ENCODE peak calls at places on chromosomes 6 and 20, in five cellular contexts. C is upper lobe of left lung, K is HepG2, F is GM12878, D is K562. O is an unnamed sample.

GRCh38 chr6:53605543-53606235 is 59.9 kb downstream of the KLHL31 start:
- ATAC-seq in C (no peak), F (no peak), D (no peak), K (peak; percentile 32), O (no peak)

GRCh38 chr6:148907573-148907972 is 160.7 kb downstream of the UST start:
- ATAC-seq in D (no peak), F (peak; percentile 96), C (no peak), K (no peak), O (no peak)

GRCh38 chr6:72363844-72364740 is 257.8 kb upstream of the KCNQ5 start:
- ATAC-seq in F (no peak), D (no peak), K (no peak), C (peak; percentile 64), O (no peak)

GRCh38 chr6:50707652-50708325 is 5.5 kb upstream of the TFAP2D start:
- ATAC-seq in K (no peak), D (no peak), F (no peak), C (no peak), O (no peak)

GRCh38 chr6:108875161-108875555 is 26.9 kb downstream of the ARMC2 start:
- ATAC-seq in C (no peak), D (no peak), K (no peak), F (peak; percentile 57), O (no peak)

GRCh38 chr6:3417473-3417872 is 39.4 kb downstream of the SLC22A23 start:
- ATAC-seq in D (no peak), F (no peak), C (no peak), K (no peak), O (no peak)

GRCh38 chr6:105109955-105110650 is 69.7 kb downstream of the POPDC3 start:
- ATAC-seq in C (no peak), D (peak; percentile 37), K (no peak), F (peak; percentile 22), O (no peak)

GRCh38 chr6:3294921-3295871 is 36.4 kb downstream of the PSMG4 start:
- ATAC-seq in C (no peak), F (peak; percentile 46), D (peak; percentile 58), K (peak; percentile 72), O (no peak)

GRCh38 chr6:144678844-144679243 is 393.7 kb downstream of the UTRN start:
- ATAC-seq in C (peak; percentile 66), K (no peak), D (no peak), F (no peak), O (peak; percentile 60)

GRCh38 chr20:53935353-53936084 is 134.9 kb downstream of the BCAS1 start:
- ATAC-seq in D (peak; percentile 56), F (peak; percentile 8), K (no peak), C (peak; percentile 23), O (no peak)

GRCh38 chr20:15236812-15237211 is 899.4 kb upstream of the FLRT3 start:
- ATAC-seq in D (no peak), C (peak; percentile 38), K (peak; percentile 99), F (peak; percentile 96), O (no peak)

GRCh38 chr6:153938876-153939275 is 100.2 kb upstream of the OPRM1 start:
- ATAC-seq in K (no peak), C (no peak), D (no peak), F (no peak), O (no peak)

GRCh38 chr6:40244684-40245083 is 310.4 kb upstream of the MOCS1 start:
- ATAC-seq in C (no peak), D (no peak), F (no peak), K (no peak), O (no peak)

GRCh38 chr6:45830441-45831139 is 185.1 kb downstream of the CLIC5 start:
- ATAC-seq in F (peak; percentile 95), D (no peak), K (no peak), C (peak; percentile 27), O (no peak)

GRCh38 chr6:51818520-51819022 is 268.8 kb downstream of the PKHD1 start:
- ATAC-seq in F (no peak), D (no peak), K (no peak), C (no peak), O (no peak)

GRCh38 chr20:10408427-10408826 is 25.6 kb downstream of the MKKS start:
- ATAC-seq in K (no peak), D (no peak), C (no peak), F (no peak), O (no peak)

GRCh38 chr20:10414982-10415650 is 18.9 kb downstream of the MKKS start:
- ATAC-seq in D (no peak), K (no peak), C (no peak), F (no peak), O (no peak)

GRCh38 chr20:10411673-10412072 is 22.3 kb downstream of the MKKS start:
- ATAC-seq in F (no peak), D (no peak), K (no peak), C (no peak), O (no peak)

DNA sequence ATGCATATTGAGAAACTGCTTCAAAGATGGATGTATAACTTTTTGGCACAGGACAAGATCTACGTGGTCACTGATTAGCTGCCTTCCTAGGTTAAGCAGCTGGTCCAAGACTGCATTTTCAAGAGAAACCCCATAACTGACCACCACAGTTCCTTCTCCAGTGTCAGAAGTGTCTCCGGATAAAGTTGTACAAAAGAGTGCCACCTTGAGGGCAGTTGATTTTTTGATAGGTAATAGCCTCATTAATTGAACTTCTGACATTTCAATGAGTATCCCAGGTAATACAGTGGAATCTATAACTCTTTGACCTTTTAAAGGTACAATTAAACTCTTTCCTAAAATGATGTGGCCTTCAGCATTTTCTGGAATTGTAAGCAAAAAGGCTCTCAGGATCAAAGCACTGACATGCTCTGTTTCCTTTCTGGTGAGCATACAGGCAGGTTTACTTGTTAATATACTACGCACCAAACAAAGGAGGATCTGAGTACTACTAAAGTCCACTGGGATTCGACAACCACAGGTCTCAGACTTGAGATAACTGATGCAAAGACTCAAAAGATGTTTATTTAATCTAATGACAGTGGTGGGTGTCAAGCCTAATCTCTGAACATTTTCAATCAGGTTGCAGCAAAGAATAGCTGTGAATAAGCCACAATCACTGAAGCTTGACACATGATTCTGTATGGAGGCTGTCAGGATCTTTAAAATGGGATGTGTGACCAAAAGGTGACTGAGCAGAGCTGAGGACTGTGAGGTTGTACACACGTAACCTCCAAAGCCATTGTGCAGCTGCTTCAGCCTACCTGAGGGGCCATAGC is 21.2 kb downstream of the MKKS start:
- ATAC-seq in F (peak; percentile 85), D (no peak), K (peak; percentile 55), C (no peak), O (no peak)
- TF ChIP-seq EP300 in F (peak; percentile 53), D (no peak), K (no peak), C (no peak), O (no peak)

DNA sequence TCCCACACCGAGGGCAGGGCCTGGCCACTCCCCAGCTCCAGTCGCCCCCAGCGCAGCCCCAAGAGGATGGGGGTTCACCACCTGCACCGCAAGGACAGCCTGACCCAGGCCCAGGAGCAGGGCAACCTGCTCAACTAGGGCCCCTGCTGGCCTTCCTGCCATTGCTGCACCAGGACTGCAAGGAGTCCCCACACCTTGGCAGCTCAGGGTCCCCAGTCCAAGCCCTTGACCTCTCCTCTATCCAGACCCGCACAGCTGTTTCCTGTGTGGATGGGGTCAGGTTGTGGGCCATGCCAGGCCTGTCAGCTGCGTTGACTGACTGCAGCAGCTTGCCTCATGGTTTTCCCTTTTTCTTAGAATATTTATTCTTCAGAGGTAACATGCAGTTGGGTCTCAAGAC is 4.4 kb downstream of the LRRC73 start:
- ATAC-seq in K (no peak), D (no peak), C (no peak), F (no peak), O (no peak)
- H3K27ac ChIP-seq in K (no peak overlapping the region), D (no peak overlapping the region), C (no peak overlapping the region), F (no peak overlapping the region), O (no peak overlapping the region)

GRCh38 chr20:35721219-35721618 is 20.8 kb downstream of the RBM39 start:
- ATAC-seq in K (no peak), D (no peak), C (no peak), F (no peak), O (no peak)
- H3K36me3 ChIP-seq in K (peaks cover 74% of the 10 kb centered on the region), D (peaks cover 98% of the 10 kb centered on the region), C (peaks cover 92% of the 10 kb centered on the region), F (peaks cover 29% of the 10 kb centered on the region), O (peaks cover 2% of the 10 kb centered on the region)

DNA sequence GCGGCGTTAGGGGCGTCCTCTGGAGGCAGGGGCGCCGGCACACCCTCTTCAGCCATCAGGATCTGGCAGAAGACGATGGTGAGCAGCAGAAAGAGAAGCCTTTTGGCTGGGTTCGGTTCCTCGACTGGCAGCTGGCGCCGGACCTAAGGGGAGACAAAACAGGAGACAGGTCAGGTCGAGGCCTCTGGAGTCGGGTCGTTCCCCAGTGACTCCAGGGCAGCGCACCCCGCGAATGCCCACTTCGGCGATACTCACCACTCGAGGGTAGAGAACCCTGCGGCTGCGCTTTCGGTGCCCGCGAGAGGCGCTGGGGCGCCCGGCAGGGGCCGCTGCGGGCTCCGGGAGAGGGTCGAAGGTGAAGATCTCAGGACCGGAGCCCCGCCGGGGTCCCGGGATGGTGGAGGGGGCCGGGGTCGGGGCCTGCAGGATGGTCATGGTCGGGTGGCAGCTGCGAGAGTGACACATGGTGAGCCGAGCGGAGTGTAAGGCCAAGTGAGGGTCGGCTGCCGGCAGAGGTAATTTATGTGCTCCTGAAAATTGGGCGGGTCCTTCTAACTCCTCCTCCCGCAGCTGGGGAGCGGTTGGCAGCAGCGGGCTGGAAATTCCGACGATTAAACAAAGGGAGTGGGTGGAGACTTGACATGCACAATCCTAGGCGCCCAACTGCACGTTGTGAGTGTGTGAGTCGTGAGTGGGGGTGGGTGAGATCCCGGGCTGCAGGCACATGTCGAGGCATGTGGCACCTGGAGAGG is at the start of gene IER3:
- ATAC-seq in K (peak; percentile 38), D (peak; percentile 65), F (peak; percentile 58), C (peak; percentile 70), O (peak; percentile 42)
- TF ChIP-seq EP300 in K (peak; percentile 27), D (peak; percentile 36), F (no peak), C (no peak), O (no peak)

DNA sequence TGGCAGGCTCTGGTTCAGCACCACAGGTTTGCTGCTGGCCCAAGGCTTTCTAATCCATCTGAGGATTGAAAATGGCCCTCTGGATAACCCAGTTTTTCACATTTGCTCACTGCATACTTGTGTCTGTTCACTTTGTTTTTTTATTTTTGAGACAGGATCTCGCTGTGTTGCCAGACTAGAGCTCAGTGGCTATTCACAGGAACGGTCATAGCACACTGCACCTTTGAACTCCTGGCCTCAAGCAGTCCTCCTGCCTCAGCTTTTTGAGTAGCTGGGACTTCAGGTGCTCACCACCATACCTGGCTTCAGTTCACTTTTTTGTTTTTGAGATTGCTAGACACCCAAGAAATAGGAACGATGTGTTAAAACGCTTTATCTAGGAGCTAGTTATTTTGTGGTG is 57.9 kb downstream of the ITCH start:
- ATAC-seq in K (peak; percentile 39), F (no peak), D (no peak), C (no peak), O (no peak)
- H3K27ac ChIP-seq in K (no peak overlapping the region), F (no peak overlapping the region), D (no peak overlapping the region), C (no peak overlapping the region), O (no peak overlapping the region)

GRCh38 chr20:36820928-36821327 is 47.4 kb upstream of the DSN1 start:
- ATAC-seq in C (no peak), K (no peak), D (no peak), F (no peak), O (no peak)
- H3K36me3 ChIP-seq in C (peaks cover 4% of the 10 kb centered on the region), K (peaks cover 14% of the 10 kb centered on the region), D (peaks cover 67% of the 10 kb centered on the region), F (peaks cover 5% of the 10 kb centered on the region), O (peaks cover 40% of the 10 kb centered on the region)